ENCODE peak calls at places on chromosome 19, in eight cellular contexts. One of them, this sample, is unnamed.

GRCh38 chr19:16435238-16435911 is 36.4 kb downstream of the EPS15L1 start:
- DNase-seq in EH: peak
- DNase-seq in GM12865: no peak
- DNase-seq in activated naive CD4-positive, alpha-beta T cell treated with anti-CD3 and anti-CD28 coated beads, Interleukin-2, amount 50 U/mL, for 72 hours: no peak
- DNase-seq in islet precursor cell: no peak
- DNase-seq in occipital lobe: peak
- DNase-seq in ascending aorta: peak
- DNase-seq in neural progenitor cell: no peak
- DNase-seq in this sample: peak

GRCh38 chr19:47438793-47439220 is 19.5 kb upstream of the MEIS3 start:
- DNase-seq in EH: no peak
- DNase-seq in GM12865: no peak
- DNase-seq in activated naive CD4-positive, alpha-beta T cell treated with anti-CD3 and anti-CD28 coated beads, Interleukin-2, amount 50 U/mL, for 72 hours: no peak
- DNase-seq in islet precursor cell: no peak
- DNase-seq in occipital lobe: no peak
- DNase-seq in ascending aorta: no peak
- DNase-seq in neural progenitor cell: no peak
- DNase-seq in this sample: peak

GRCh38 chr19:7535993-7536685 is 622 bp downstream of the PNPLA6 start:
- DNase-seq in EH: no peak
- DNase-seq in GM12865: no peak
- DNase-seq in activated naive CD4-positive, alpha-beta T cell treated with anti-CD3 and anti-CD28 coated beads, Interleukin-2, amount 50 U/mL, for 72 hours: no peak
- DNase-seq in islet precursor cell: no peak
- DNase-seq in occipital lobe: no peak
- DNase-seq in ascending aorta: no peak
- DNase-seq in neural progenitor cell: no peak
- DNase-seq in this sample: peak

GRCh38 chr19:8517551-8518442 is 3.8 kb upstream of the ZNF414 start:
- DNase-seq in EH: peak
- DNase-seq in GM12865: peak
- DNase-seq in activated naive CD4-positive, alpha-beta T cell treated with anti-CD3 and anti-CD28 coated beads, Interleukin-2, amount 50 U/mL, for 72 hours: no peak
- DNase-seq in islet precursor cell: no peak
- DNase-seq in occipital lobe: no peak
- DNase-seq in ascending aorta: no peak
- DNase-seq in neural progenitor cell: no peak
- DNase-seq in this sample: peak

GRCh38 chr19:15534957-15535864 is 26.9 kb downstream of the CYP4F22 start:
- DNase-seq in EH: no peak
- DNase-seq in GM12865: no peak
- DNase-seq in activated naive CD4-positive, alpha-beta T cell treated with anti-CD3 and anti-CD28 coated beads, Interleukin-2, amount 50 U/mL, for 72 hours: no peak
- DNase-seq in islet precursor cell: no peak
- DNase-seq in occipital lobe: no peak
- DNase-seq in ascending aorta: no peak
- DNase-seq in neural progenitor cell: no peak
- DNase-seq in this sample: no peak

GRCh38 chr19:10718205-10719196 is 622 bp downstream of the DNM2 start:
- DNase-seq in EH: peak
- DNase-seq in GM12865: peak
- DNase-seq in activated naive CD4-positive, alpha-beta T cell treated with anti-CD3 and anti-CD28 coated beads, Interleukin-2, amount 50 U/mL, for 72 hours: peak
- DNase-seq in islet precursor cell: peak
- DNase-seq in occipital lobe: no peak
- DNase-seq in ascending aorta: no peak
- DNase-seq in neural progenitor cell: peak
- DNase-seq in this sample: peak

GRCh38 chr19:6613711-6614110 is 22.8 kb upstream of the CD70 start:
- DNase-seq in EH: no peak
- DNase-seq in GM12865: peak
- DNase-seq in activated naive CD4-positive, alpha-beta T cell treated with anti-CD3 and anti-CD28 coated beads, Interleukin-2, amount 50 U/mL, for 72 hours: no peak
- DNase-seq in islet precursor cell: no peak
- DNase-seq in occipital lobe: no peak
- DNase-seq in ascending aorta: no peak
- DNase-seq in neural progenitor cell: no peak
- DNase-seq in this sample: no peak

GRCh38 chr19:35048911-35049411 is 7.4 kb downstream of the HPN start:
- DNase-seq in EH: no peak
- DNase-seq in GM12865: no peak
- DNase-seq in activated naive CD4-positive, alpha-beta T cell treated with anti-CD3 and anti-CD28 coated beads, Interleukin-2, amount 50 U/mL, for 72 hours: no peak
- DNase-seq in islet precursor cell: no peak
- DNase-seq in occipital lobe: peak
- DNase-seq in ascending aorta: no peak
- DNase-seq in neural progenitor cell: no peak
- DNase-seq in this sample: peak

GRCh38 chr19:2394669-2395292 is 32.6 kb downstream of the TIMM13 start:
- DNase-seq in EH: no peak
- DNase-seq in GM12865: peak
- DNase-seq in activated naive CD4-positive, alpha-beta T cell treated with anti-CD3 and anti-CD28 coated beads, Interleukin-2, amount 50 U/mL, for 72 hours: no peak
- DNase-seq in islet precursor cell: no peak
- DNase-seq in occipital lobe: no peak
- DNase-seq in ascending aorta: no peak
- DNase-seq in neural progenitor cell: no peak
- DNase-seq in this sample: peak

GRCh38 chr19:21765151-21765550 is 2.2 kb downstream of the ZNF100 start:
- DNase-seq in EH: no peak
- DNase-seq in GM12865: no peak
- DNase-seq in activated naive CD4-positive, alpha-beta T cell treated with anti-CD3 and anti-CD28 coated beads, Interleukin-2, amount 50 U/mL, for 72 hours: peak
- DNase-seq in islet precursor cell: no peak
- DNase-seq in occipital lobe: no peak
- DNase-seq in ascending aorta: no peak
- DNase-seq in neural progenitor cell: no peak
- DNase-seq in this sample: no peak

GRCh38 chr19:17522988-17523872 is 11.8 kb downstream of the PGLS start:
- DNase-seq in EH: no peak
- DNase-seq in GM12865: peak
- DNase-seq in activated naive CD4-positive, alpha-beta T cell treated with anti-CD3 and anti-CD28 coated beads, Interleukin-2, amount 50 U/mL, for 72 hours: peak
- DNase-seq in islet precursor cell: no peak
- DNase-seq in occipital lobe: no peak
- DNase-seq in ascending aorta: peak
- DNase-seq in neural progenitor cell: no peak
- DNase-seq in this sample: peak

GRCh38 chr19:32676186-32676894 is 692 bp downstream of the RGS9BP start:
- DNase-seq in EH: no peak
- DNase-seq in GM12865: no peak
- DNase-seq in activated naive CD4-positive, alpha-beta T cell treated with anti-CD3 and anti-CD28 coated beads, Interleukin-2, amount 50 U/mL, for 72 hours: peak
- DNase-seq in islet precursor cell: peak
- DNase-seq in occipital lobe: no peak
- DNase-seq in ascending aorta: no peak
- DNase-seq in neural progenitor cell: peak
- DNase-seq in this sample: no peak

GRCh38 chr19:3392480-3392879 is 26.1 kb downstream of the NFIC start:
- DNase-seq in EH: no peak
- DNase-seq in GM12865: no peak
- DNase-seq in activated naive CD4-positive, alpha-beta T cell treated with anti-CD3 and anti-CD28 coated beads, Interleukin-2, amount 50 U/mL, for 72 hours: no peak
- DNase-seq in islet precursor cell: peak
- DNase-seq in occipital lobe: no peak
- DNase-seq in ascending aorta: no peak
- DNase-seq in neural progenitor cell: no peak
- DNase-seq in this sample: peak

GRCh38 chr19:17601683-17602082 is 46.2 kb downstream of the COLGALT1 start:
- DNase-seq in EH: no peak
- DNase-seq in GM12865: no peak
- DNase-seq in activated naive CD4-positive, alpha-beta T cell treated with anti-CD3 and anti-CD28 coated beads, Interleukin-2, amount 50 U/mL, for 72 hours: no peak
- DNase-seq in islet precursor cell: no peak
- DNase-seq in occipital lobe: no peak
- DNase-seq in ascending aorta: no peak
- DNase-seq in neural progenitor cell: no peak
- DNase-seq in this sample: peak

GRCh38 chr19:39415111-39416046 is 2.9 kb downstream of the PLEKHG2 start:
- DNase-seq in EH: no peak
- DNase-seq in GM12865: no peak
- DNase-seq in activated naive CD4-positive, alpha-beta T cell treated with anti-CD3 and anti-CD28 coated beads, Interleukin-2, amount 50 U/mL, for 72 hours: no peak
- DNase-seq in islet precursor cell: no peak
- DNase-seq in occipital lobe: no peak
- DNase-seq in ascending aorta: peak
- DNase-seq in neural progenitor cell: no peak
- DNase-seq in this sample: peak

GRCh38 chr19:53586277-53586691 is 45.5 kb upstream of the DPRX start:
- DNase-seq in EH: no peak
- DNase-seq in GM12865: no peak
- DNase-seq in activated naive CD4-positive, alpha-beta T cell treated with anti-CD3 and anti-CD28 coated beads, Interleukin-2, amount 50 U/mL, for 72 hours: no peak
- DNase-seq in islet precursor cell: no peak
- DNase-seq in occipital lobe: no peak
- DNase-seq in ascending aorta: no peak
- DNase-seq in neural progenitor cell: no peak
- DNase-seq in this sample: peak

GRCh38 chr19:6098574-6098973 is 11.7 kb downstream of the RFX2 start:
- DNase-seq in EH: no peak
- DNase-seq in GM12865: no peak
- DNase-seq in activated naive CD4-positive, alpha-beta T cell treated with anti-CD3 and anti-CD28 coated beads, Interleukin-2, amount 50 U/mL, for 72 hours: no peak
- DNase-seq in islet precursor cell: no peak
- DNase-seq in occipital lobe: no peak
- DNase-seq in ascending aorta: no peak
- DNase-seq in neural progenitor cell: no peak
- DNase-seq in this sample: no peak

GRCh38 chr19:29560313-29561075 is 34.7 kb downstream of the VSTM2B start:
- DNase-seq in EH: no peak
- DNase-seq in GM12865: no peak
- DNase-seq in activated naive CD4-positive, alpha-beta T cell treated with anti-CD3 and anti-CD28 coated beads, Interleukin-2, amount 50 U/mL, for 72 hours: no peak
- DNase-seq in islet precursor cell: peak
- DNase-seq in occipital lobe: no peak
- DNase-seq in ascending aorta: peak
- DNase-seq in neural progenitor cell: no peak
- DNase-seq in this sample: no peak

GRCh38 chr19:28964500-28964899 is 248.5 kb downstream of the UQCRFS1 start:
- DNase-seq in EH: no peak
- DNase-seq in GM12865: no peak
- DNase-seq in activated naive CD4-positive, alpha-beta T cell treated with anti-CD3 and anti-CD28 coated beads, Interleukin-2, amount 50 U/mL, for 72 hours: no peak
- DNase-seq in islet precursor cell: peak
- DNase-seq in occipital lobe: no peak
- DNase-seq in ascending aorta: no peak
- DNase-seq in neural progenitor cell: no peak
- DNase-seq in this sample: no peak

GRCh38 chr19:1428738-1429391 is 9.3 kb upstream of the RPS15 start:
- DNase-seq in EH: no peak
- DNase-seq in GM12865: no peak
- DNase-seq in activated naive CD4-positive, alpha-beta T cell treated with anti-CD3 and anti-CD28 coated beads, Interleukin-2, amount 50 U/mL, for 72 hours: no peak
- DNase-seq in islet precursor cell: no peak
- DNase-seq in occipital lobe: no peak
- DNase-seq in ascending aorta: no peak
- DNase-seq in neural progenitor cell: no peak
- DNase-seq in this sample: no peak

GRCh38 chr19:40750035-40750284 is 317 bp downstream of the ACTMAP start:
- DNase-seq in EH: no peak
- DNase-seq in GM12865: no peak
- DNase-seq in activated naive CD4-positive, alpha-beta T cell treated with anti-CD3 and anti-CD28 coated beads, Interleukin-2, amount 50 U/mL, for 72 hours: no peak
- DNase-seq in islet precursor cell: no peak
- DNase-seq in occipital lobe: no peak
- DNase-seq in ascending aorta: no peak
- DNase-seq in neural progenitor cell: no peak
- DNase-seq in this sample: no peak

GRCh38 chr19:50833802-50834167 is 411 bp upstream of the KLK15 start:
- DNase-seq in EH: no peak
- DNase-seq in GM12865: no peak
- DNase-seq in activated naive CD4-positive, alpha-beta T cell treated with anti-CD3 and anti-CD28 coated beads, Interleukin-2, amount 50 U/mL, for 72 hours: no peak
- DNase-seq in islet precursor cell: no peak
- DNase-seq in occipital lobe: no peak
- DNase-seq in ascending aorta: no peak
- DNase-seq in neural progenitor cell: no peak
- DNase-seq in this sample: no peak

GRCh38 chr19:1860133-1860775 is 3.1 kb downstream of the KLF16 start:
- DNase-seq in EH: peak
- DNase-seq in GM12865: peak
- DNase-seq in activated naive CD4-positive, alpha-beta T cell treated with anti-CD3 and anti-CD28 coated beads, Interleukin-2, amount 50 U/mL, for 72 hours: peak
- DNase-seq in islet precursor cell: peak
- DNase-seq in occipital lobe: peak
- DNase-seq in ascending aorta: no peak
- DNase-seq in neural progenitor cell: peak
- DNase-seq in this sample: peak

GRCh38 chr19:19403373-19403901 is 2.0 kb upstream of the GATAD2A start:
- DNase-seq in EH: peak
- DNase-seq in GM12865: no peak
- DNase-seq in activated naive CD4-positive, alpha-beta T cell treated with anti-CD3 and anti-CD28 coated beads, Interleukin-2, amount 50 U/mL, for 72 hours: no peak
- DNase-seq in islet precursor cell: no peak
- DNase-seq in occipital lobe: no peak
- DNase-seq in ascending aorta: peak
- DNase-seq in neural progenitor cell: no peak
- DNase-seq in this sample: peak

GRCh38 chr19:55454787-55455243 is 6.6 kb downstream of the ISOC2 start:
- DNase-seq in EH: peak
- DNase-seq in GM12865: peak
- DNase-seq in activated naive CD4-positive, alpha-beta T cell treated with anti-CD3 and anti-CD28 coated beads, Interleukin-2, amount 50 U/mL, for 72 hours: peak
- DNase-seq in islet precursor cell: peak
- DNase-seq in occipital lobe: peak
- DNase-seq in ascending aorta: no peak
- DNase-seq in neural progenitor cell: peak
- DNase-seq in this sample: peak

GRCh38 chr19:4149518-4150288 is 3.7 kb upstream of the CREB3L3 start:
- DNase-seq in EH: no peak
- DNase-seq in GM12865: no peak
- DNase-seq in activated naive CD4-positive, alpha-beta T cell treated with anti-CD3 and anti-CD28 coated beads, Interleukin-2, amount 50 U/mL, for 72 hours: no peak
- DNase-seq in islet precursor cell: no peak
- DNase-seq in occipital lobe: no peak
- DNase-seq in ascending aorta: no peak
- DNase-seq in neural progenitor cell: no peak
- DNase-seq in this sample: peak

GRCh38 chr19:19381007-19381926 is 24.2 kb upstream of the GATAD2A start:
- DNase-seq in EH: no peak
- DNase-seq in GM12865: peak
- DNase-seq in activated naive CD4-positive, alpha-beta T cell treated with anti-CD3 and anti-CD28 coated beads, Interleukin-2, amount 50 U/mL, for 72 hours: no peak
- DNase-seq in islet precursor cell: no peak
- DNase-seq in occipital lobe: no peak
- DNase-seq in ascending aorta: no peak
- DNase-seq in neural progenitor cell: no peak
- DNase-seq in this sample: no peak

GRCh38 chr19:35228177-35228930 is at the start of gene FAM187B:
- DNase-seq in EH: no peak
- DNase-seq in GM12865: no peak
- DNase-seq in activated naive CD4-positive, alpha-beta T cell treated with anti-CD3 and anti-CD28 coated beads, Interleukin-2, amount 50 U/mL, for 72 hours: no peak
- DNase-seq in islet precursor cell: peak
- DNase-seq in occipital lobe: no peak
- DNase-seq in ascending aorta: no peak
- DNase-seq in neural progenitor cell: no peak
- DNase-seq in this sample: no peak

GRCh38 chr19:4115050-4115817 is 8.7 kb downstream of the MAP2K2 start:
- DNase-seq in EH: no peak
- DNase-seq in GM12865: peak
- DNase-seq in activated naive CD4-positive, alpha-beta T cell treated with anti-CD3 and anti-CD28 coated beads, Interleukin-2, amount 50 U/mL, for 72 hours: peak
- DNase-seq in islet precursor cell: no peak
- DNase-seq in occipital lobe: peak
- DNase-seq in ascending aorta: no peak
- DNase-seq in neural progenitor cell: no peak
- DNase-seq in this sample: peak

GRCh38 chr19:31356587-31357314 is 7.5 kb upstream of the TSHZ3 start:
- DNase-seq in EH: no peak
- DNase-seq in GM12865: no peak
- DNase-seq in activated naive CD4-positive, alpha-beta T cell treated with anti-CD3 and anti-CD28 coated beads, Interleukin-2, amount 50 U/mL, for 72 hours: peak
- DNase-seq in islet precursor cell: peak
- DNase-seq in occipital lobe: no peak
- DNase-seq in ascending aorta: no peak
- DNase-seq in neural progenitor cell: peak
- DNase-seq in this sample: peak

GRCh38 chr19:11736696-11737095 is 2.0 kb downstream of the ZNF823 start:
- DNase-seq in EH: peak
- DNase-seq in GM12865: peak
- DNase-seq in activated naive CD4-positive, alpha-beta T cell treated with anti-CD3 and anti-CD28 coated beads, Interleukin-2, amount 50 U/mL, for 72 hours: no peak
- DNase-seq in islet precursor cell: peak
- DNase-seq in occipital lobe: no peak
- DNase-seq in ascending aorta: peak
- DNase-seq in neural progenitor cell: no peak
- DNase-seq in this sample: peak